ENCODE peak calls at places on chromosomes 16 and 17, in seven cellular contexts. A is Peyer's patch, Y is suprapubic skin, R is PC-9, P is pancreas, B is colonic mucosa, H is stomach. Q is an unnamed sample.
A peak's percentile ranks its signal among the peaks of the same experiment; 100 is the strongest.

GRCh38 chr16:77336637-77337036 is 98.2 kb downstream of the ADAMTS18 start:
- DNase-seq in A (no peak), P (no peak), R (no peak), B (no peak), H (no peak), Y (no peak), Q (no peak)

GRCh38 chr17:82400830-82401229 is 17.3 kb upstream of the HEXD start:
- DNase-seq in P (no peak), B (peak; percentile 35), A (no peak), H (peak; percentile 49), Y (no peak), R (no peak), Q (no peak)

GRCh38 chr17:82475458-82475857 is 16.9 kb downstream of the NARF start:
- DNase-seq in P (no peak), B (no peak), R (peak; percentile 66), H (no peak), A (no peak), Y (no peak), Q (no peak)

GRCh38 chr16:53822936-53823529 is 119.1 kb downstream of the FTO start:
- DNase-seq in H (no peak), B (no peak), P (no peak), A (no peak), Y (no peak), R (no peak), Q (peak; percentile 3)

GRCh38 chr16:69321080-69321479 is 9.3 kb downstream of the PDF start:
- DNase-seq in R (no peak), B (no peak), P (no peak), H (no peak), A (no peak), Y (no peak), Q (no peak)

GRCh38 chr17:77892469-77893143 is 65.9 kb upstream of the TNRC6C start:
- DNase-seq in A (peak; percentile 38), Y (peak; percentile 57), P (no peak), H (no peak), R (no peak), B (no peak), Q (no peak)

GRCh38 chr16:56279914-56280313 is 88.6 kb downstream of the GNAO1 start:
- DNase-seq in Y (no peak), B (no peak), H (no peak), R (no peak), P (no peak), A (no peak), Q (no peak)

GRCh38 chr17:13970531-13970930 is 98.8 kb upstream of the COX10 start:
- DNase-seq in R (no peak), B (no peak), Y (no peak), P (no peak), H (no peak), A (no peak), Q (no peak)

GRCh38 chr16:9817586-9817985 is 364.6 kb downstream of the GRIN2A start:
- DNase-seq in P (no peak), A (no peak), Y (no peak), R (no peak), B (no peak), H (no peak), Q (no peak)

GRCh38 chr16:31010943-31011342 is 505 bp upstream of the STX1B start:
- DNase-seq in B (no peak), R (no peak), A (no peak), H (no peak), P (no peak), Y (no peak), Q (no peak)

GRCh38 chr16:88936008-88936912 is 40.7 kb downstream of the CBFA2T3 start:
- DNase-seq in H (no peak), Y (no peak), P (peak; percentile 29), B (peak; percentile 75), R (peak; percentile 80), A (peak; percentile 77), Q (peak; percentile 56)

GRCh38 chr17:48625502-48626201 is 506 bp downstream of the HOXB9 start:
- DNase-seq in Y (no peak), R (peak; percentile 68), H (peak; percentile 46), A (peak; percentile 90), B (peak; percentile 91), P (no peak), Q (peak; percentile 23)

GRCh38 chr17:6495450-6496115 is 51.3 kb downstream of the PIMREG start:
- DNase-seq in A (peak; percentile 30), H (no peak), Y (peak; percentile 40), P (no peak), R (no peak), B (no peak), Q (no peak)

GRCh38 chr16:57590654-57591085 is 37.8 kb upstream of the ADGRG1 start:
- DNase-seq in B (no peak), H (no peak), A (no peak), Y (no peak), R (peak; percentile 21), P (no peak), Q (no peak)

GRCh38 chr17:49969794-49970389 is 902 bp downstream of the DLX4 start:
- DNase-seq in Y (no peak), R (no peak), A (no peak), P (no peak), B (no peak), H (no peak), Q (no peak)

GRCh38 chr17:49971848-49972485 is 3.0 kb downstream of the DLX4 start:
- DNase-seq in Y (no peak), P (no peak), A (no peak), R (no peak), B (no peak), H (no peak), Q (no peak)

GRCh38 chr17:49972486-49973270 is 3.7 kb downstream of the DLX4 start:
- DNase-seq in Y (no peak), A (no peak), R (no peak), B (no peak), P (no peak), H (no peak), Q (no peak)

GRCh38 chr17:49970498-49970897 is 1.5 kb downstream of the DLX4 start:
- DNase-seq in A (no peak), R (no peak), B (no peak), H (no peak), P (no peak), Y (no peak), Q (no peak)

DNA sequence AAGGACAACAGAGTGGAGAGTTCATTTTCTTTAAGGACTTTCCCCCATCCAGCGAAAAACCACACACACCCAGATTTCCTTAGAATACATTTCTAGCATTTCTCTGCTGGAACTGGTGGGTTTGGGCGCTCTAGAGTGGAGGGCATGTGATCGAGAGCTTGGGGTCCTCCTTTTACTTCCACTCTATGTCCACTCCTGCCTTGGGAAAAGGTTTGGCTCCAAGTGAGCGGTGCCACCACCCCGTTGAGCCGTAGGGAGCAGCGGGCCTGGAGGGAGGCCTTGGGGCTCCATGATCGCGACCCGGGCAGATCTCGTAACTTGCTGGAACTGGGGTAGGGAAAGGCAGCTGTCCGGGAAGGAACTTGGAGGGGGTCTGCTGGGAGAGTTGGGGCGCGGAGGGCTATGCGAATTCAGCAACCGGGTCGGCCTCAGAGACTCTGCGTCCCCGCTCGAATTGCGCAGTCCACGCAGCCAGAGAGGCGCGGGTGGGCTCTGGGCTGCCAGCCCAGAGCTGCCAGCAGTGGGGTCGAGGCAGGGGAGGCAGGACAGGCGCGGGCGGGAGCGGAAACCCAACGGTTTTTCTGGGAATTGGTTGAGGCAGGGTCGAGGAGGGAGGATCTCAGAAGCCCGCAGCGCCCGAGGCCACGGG is 2.3 kb downstream of the DLX4 start:
- DNase-seq in R (no peak), P (no peak), A (no peak), H (no peak), Y (no peak), B (no peak), Q (no peak)
- H3K27me3 ChIP-seq in R (peaks cover 46% of the 10 kb centered on the region), P (no peaks in the 10 kb centered on the region), A (no peaks in the 10 kb centered on the region), H (peaks cover 98% of the 10 kb centered on the region), Y (peaks cover 94% of the 10 kb centered on the region), B (peaks cover 77% of the 10 kb centered on the region), Q (peaks cover 64% of the 10 kb centered on the region)

DNA sequence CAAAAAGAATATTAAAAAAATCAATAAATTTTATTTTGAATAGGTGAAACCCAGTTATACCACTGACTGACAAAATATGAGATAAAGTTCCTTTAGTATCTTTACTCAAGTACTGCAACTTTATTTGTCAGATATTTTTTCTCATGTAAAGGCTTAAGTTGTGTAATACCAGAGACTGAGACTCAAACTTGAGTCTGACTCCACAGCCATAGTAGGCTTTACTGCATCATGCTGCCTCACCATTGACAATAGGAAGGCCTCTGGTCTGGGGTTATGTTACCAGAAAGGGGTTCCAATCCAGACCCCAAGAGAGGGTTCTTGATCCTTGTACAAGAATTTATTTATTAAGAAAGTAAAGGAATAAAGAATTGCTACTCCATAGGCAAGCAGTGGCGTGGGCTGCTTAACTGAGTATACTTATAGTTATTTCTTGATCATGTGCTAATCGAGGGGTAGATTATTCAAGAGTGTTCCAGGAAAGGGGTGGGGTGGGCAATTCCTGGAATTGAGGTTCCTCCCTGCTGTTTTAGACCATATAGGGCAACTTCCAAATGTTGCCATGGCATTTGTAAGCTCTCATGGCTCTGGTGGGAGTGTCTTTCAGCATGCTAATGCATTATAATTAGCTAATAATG is 187.4 kb upstream of the WSB1 start:
- DNase-seq in P (no peak), A (no peak), H (no peak), Y (no peak), B (no peak), R (no peak), Q (no peak)
- H3K4me1 ChIP-seq in P (no peaks in the 10 kb centered on the region), A (no peaks in the 10 kb centered on the region), H (no peaks in the 10 kb centered on the region), Y (no peaks in the 10 kb centered on the region), B (no peaks in the 10 kb centered on the region), R (no peaks in the 10 kb centered on the region), Q (no peaks in the 10 kb centered on the region)

DNA sequence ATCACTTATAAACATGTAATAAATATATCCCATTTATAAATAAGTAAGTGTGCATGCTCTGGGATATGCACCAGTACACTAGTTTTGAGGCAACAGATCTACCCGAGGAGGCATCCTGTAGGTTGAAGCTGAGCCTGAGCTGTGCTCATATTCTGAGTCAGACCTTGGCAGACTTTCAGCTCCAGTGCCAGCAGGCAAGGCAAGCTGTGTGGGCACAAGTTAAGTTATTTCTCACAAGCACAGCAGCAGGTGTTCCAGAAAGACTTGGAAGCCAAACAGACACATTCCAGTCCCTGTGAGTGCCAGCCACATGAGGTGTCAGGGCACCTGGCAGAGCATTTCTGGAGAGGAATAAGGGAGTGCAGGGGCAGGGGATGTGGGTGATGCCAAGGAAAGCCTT is 1.3 kb upstream of the CLEC19A start:
- DNase-seq in Y (no peak), B (no peak), R (peak; percentile 90), P (peak; percentile 81), A (no peak), H (peak; percentile 90), Q (peak; percentile 12)
- H3K27me3 ChIP-seq in Y (no peaks in the 10 kb centered on the region), B (no peaks in the 10 kb centered on the region), R (no peaks in the 10 kb centered on the region), P (no peaks in the 10 kb centered on the region), A (no peaks in the 10 kb centered on the region), H (no peaks in the 10 kb centered on the region), Q (no peaks in the 10 kb centered on the region)

GRCh38 chr16:21157632-21158031 is 842 bp upstream of the LDAF1 start:
- DNase-seq in H (no peak), R (no peak), P (no peak), A (no peak), Y (peak; percentile 64), B (peak; percentile 26), Q (no peak)

GRCh38 chr16:21158208-21159110 is at the start of gene LDAF1:
- DNase-seq in H (peak; percentile 88), Y (peak; percentile 90), A (peak; percentile 91), B (peak; percentile 93), P (peak; percentile 76), R (peak; percentile 89), Q (peak; percentile 86)

GRCh38 chr16:21161211-21161610 is 2.7 kb downstream of the LDAF1 start:
- DNase-seq in R (no peak), Y (no peak), A (no peak), B (no peak), H (no peak), P (no peak), Q (no peak)

GRCh38 chr16:21160276-21160675 is 1.8 kb downstream of the LDAF1 start:
- DNase-seq in H (no peak), R (no peak), P (no peak), Y (no peak), A (no peak), B (no peak), Q (no peak)

GRCh38 chr16:21159281-21159951 is 942 bp downstream of the LDAF1 start:
- DNase-seq in A (peak; percentile 72), Y (peak; percentile 79), H (peak; percentile 67), P (peak; percentile 47), B (peak; percentile 79), R (peak; percentile 69), Q (peak; percentile 45)
- H3K4me1 ChIP-seq in A (no peaks in the 10 kb centered on the region), Y (peaks cover 57% of the 10 kb centered on the region), H (peaks cover 72% of the 10 kb centered on the region), P (peaks cover 30% of the 10 kb centered on the region), B (peaks cover 11% of the 10 kb centered on the region), R (peaks cover 16% of the 10 kb centered on the region), Q (peaks cover 4% of the 10 kb centered on the region)

Q was measured in small intestine.